ENCODE peak calls at places on chromosomes 7 and 10, in five cellular contexts. F, S, D, C and N are unnamed samples. For H3K4me1, the result is how much of the 10 kb centered on the place peaks cover.

GRCh38 chr7:96084880-96085551 is 236.9 kb downstream of the SLC25A13 start:
- DNase-seq in F (peak), S (peak), D (peak), C (no peak), N (no peak)

GRCh38 chr10:21069929-21070363 is 172.8 kb upstream of the NEBL start:
- DNase-seq in F (no peak), S (no peak), D (no peak), C (peak), N (no peak)

GRCh38 chr10:104333037-104333727 is 5.1 kb downstream of the ITPRIP start:
- DNase-seq in F (no peak), S (no peak), D (peak), C (no peak), N (no peak)

GRCh38 chr10:132521466-132522102 is 16.0 kb upstream of the INPP5A start:
- DNase-seq in F (no peak), S (no peak), D (no peak), C (no peak), N (no peak)

GRCh38 chr7:94301024-94301588 is 93.6 kb upstream of the COL1A2 start:
- DNase-seq in F (peak), S (peak), D (peak), C (peak), N (no peak)

GRCh38 chr10:50508315-50509051 is 115.3 kb downstream of the SGMS1 start:
- DNase-seq in F (no peak), S (no peak), D (no peak), C (no peak), N (no peak)

GRCh38 chr7:127850195-127850594 is 181.0 kb downstream of the LRRC4 start:
- DNase-seq in F (no peak), S (no peak), D (no peak), C (no peak), N (no peak)

GRCh38 chr10:96138102-96138501 is 8.0 kb downstream of the ZNF518A start:
- DNase-seq in F (no peak), S (no peak), D (no peak), C (no peak), N (no peak)

GRCh38 chr7:78433421-78433820 is 634.8 kb downstream of the PHTF2 start:
- DNase-seq in F (no peak), S (no peak), D (peak), C (no peak), N (no peak)

GRCh38 chr10:112724404-112724991 is 225.5 kb upstream of the TCF7L2 start:
- DNase-seq in F (no peak), S (no peak), D (no peak), C (peak), N (no peak)

GRCh38 chr10:119542357-119542989 is at the start of gene RGS10:
- DNase-seq in F (peak), S (peak), D (peak), C (peak), N (peak)
- H3K4me1 ChIP-seq in F (under half), S (under half), D (under half), C (under half), N (under half)

GRCh38 chr7:123643495-123644428 is 11.9 kb upstream of the LMOD2 start:
- DNase-seq in F (peak), S (peak), D (peak), C (peak), N (no peak)
- TF ChIP-seq EZH2 in F (no peak), S (no peak), D (no peak), C (no peak), N (no peak)

DNA sequence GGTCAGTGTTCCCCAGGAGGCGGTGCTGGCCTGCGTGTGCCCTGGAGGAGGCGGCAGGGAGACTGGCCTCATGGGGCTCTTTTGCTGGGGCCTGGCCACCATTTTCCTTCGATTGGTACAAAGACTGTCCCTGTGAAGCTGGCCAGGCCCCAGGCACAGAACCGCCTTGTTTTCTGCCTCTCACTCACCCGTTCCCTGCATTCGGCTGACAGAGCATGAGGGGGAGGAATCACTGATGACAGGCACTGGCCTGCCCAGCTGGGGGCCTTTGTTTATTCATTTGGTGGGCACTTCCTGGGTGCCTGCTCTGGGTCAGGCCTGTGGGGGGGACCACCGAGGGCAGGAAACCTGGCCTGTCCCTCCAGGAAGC is 139.2 kb downstream of the FAM53B start:
- DNase-seq in F (no peak), S (no peak), D (no peak), C (no peak), N (no peak)
- H3K4me1 ChIP-seq in F (under half), S (under half), D (under half), C (under half), N (under half)

GRCh38 chr7:101059620-101059942 is 25.7 kb upstream of the TRIM56 start:
- DNase-seq in F (no peak), S (no peak), D (no peak), C (no peak), N (no peak)

GRCh38 chr7:101060992-101061391 is 24.3 kb upstream of the TRIM56 start:
- DNase-seq in F (no peak), S (no peak), D (no peak), C (no peak), N (no peak)

GRCh38 chr7:101058355-101058754 is 26.9 kb upstream of the TRIM56 start:
- DNase-seq in F (peak), S (peak), D (peak), C (peak), N (peak)
- TF ChIP-seq EZH2 in F (no peak), S (no peak), D (no peak), C (no peak), N (no peak)

GRCh38 chr10:119701861-119702260 is 24.0 kb upstream of the INPP5F start:
- DNase-seq in F (no peak), S (peak), D (peak), C (no peak), N (no peak)
- H3K4me1 ChIP-seq in F (under half), S (under half), D (under half), C (under half), N (under half)